ENCODE peak calls at places on chromosomes 12 and 14, in four cellular contexts. E, A, D and G are unnamed samples.

GRCh38 chr14:21894003-21894897 is 220.6 kb upstream of the OR4E1 start:
- DNase-seq in E (no peak), A (no peak), D (no peak), G (no peak)

GRCh38 chr14:88825503-88825902 is 1.1 kb downstream of the TTC8 start:
- DNase-seq in E (no peak), A (no peak), D (no peak), G (no peak)

GRCh38 chr12:67698711-67699603 is 50.4 kb downstream of the DYRK2 start:
- DNase-seq in E (no peak), A (no peak), D (no peak), G (peak; percentile 98)

GRCh38 chr12:3962661-3963483 is 89.7 kb upstream of the PARP11 start:
- DNase-seq in E (no peak), A (no peak), D (peak; percentile 7), G (no peak)

GRCh38 chr14:100586153-100586519 is 1.1 kb downstream of the BEGAIN start:
- DNase-seq in E (no peak), A (no peak), D (no peak), G (no peak)

GRCh38 chr12:122917508-122918227 is 21.7 kb upstream of the VPS37B start:
- DNase-seq in E (no peak), A (peak; percentile 86), D (peak; percentile 42), G (no peak)

GRCh38 chr12:54147606-54148005 is 41.2 kb downstream of the SMUG1 start:
- DNase-seq in E (no peak), A (no peak), D (no peak), G (no peak)

GRCh38 chr12:103589517-103589916 is 2.4 kb downstream of the STAB2 start:
- DNase-seq in E (no peak), A (no peak), D (no peak), G (no peak)

GRCh38 chr14:95519699-95520098 is 3.2 kb upstream of the SYNE3 start:
- DNase-seq in E (no peak), A (no peak), D (no peak), G (no peak)

GRCh38 chr12:57475271-57476161 is 4.2 kb downstream of the ARHGAP9 start:
- DNase-seq in E (no peak), A (no peak), D (no peak), G (no peak)
- TF ChIP-seq CHD4 in E (no peak), A (no peak), D (no peak), G (no peak)

DNA sequence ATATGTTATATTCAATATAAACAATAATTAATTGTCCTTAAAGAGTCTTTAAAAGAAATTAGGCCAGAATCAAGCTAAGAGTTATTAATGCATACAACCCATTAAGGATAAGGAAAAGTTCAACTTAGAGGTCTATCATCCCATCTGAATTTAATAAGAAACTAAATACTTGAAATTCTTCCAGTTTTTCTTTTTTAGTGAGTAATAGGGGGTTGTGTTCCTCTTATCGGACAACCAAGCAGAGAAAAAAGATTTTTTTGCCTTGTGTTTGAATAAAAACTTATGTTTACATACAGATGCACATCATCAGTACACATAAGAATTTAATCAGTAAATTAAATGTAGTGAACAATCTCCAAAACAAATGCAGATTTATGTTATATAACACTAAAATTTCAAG is 32.5 kb downstream of the PAWR start:
- DNase-seq in E (no peak), A (no peak), D (no peak), G (no peak)
- TF ChIP-seq CHD4 in E (no peak), A (no peak), D (no peak), G (no peak)

GRCh38 chr12:11927311-11927935 is 143.3 kb upstream of the BCL2L14 start:
- DNase-seq in E (no peak), A (no peak), D (no peak), G (no peak)
- TF ChIP-seq CHD4 in E (no peak), A (no peak), D (no peak), G (no peak)

GRCh38 chr12:78726854-78727253 is 137.7 kb upstream of the SYT1 start:
- DNase-seq in E (no peak), A (no peak), D (no peak), G (no peak)
- TF ChIP-seq CHD4 in E (no peak), A (no peak), D (no peak), G (no peak)

GRCh38 chr14:44910826-44911225 is 50.9 kb downstream of the KLHL28 start:
- DNase-seq in E (no peak), A (no peak), D (no peak), G (no peak)

GRCh38 chr14:44912041-44912869 is 49.5 kb downstream of the KLHL28 start:
- DNase-seq in E (no peak), A (no peak), D (no peak), G (no peak)

DNA sequence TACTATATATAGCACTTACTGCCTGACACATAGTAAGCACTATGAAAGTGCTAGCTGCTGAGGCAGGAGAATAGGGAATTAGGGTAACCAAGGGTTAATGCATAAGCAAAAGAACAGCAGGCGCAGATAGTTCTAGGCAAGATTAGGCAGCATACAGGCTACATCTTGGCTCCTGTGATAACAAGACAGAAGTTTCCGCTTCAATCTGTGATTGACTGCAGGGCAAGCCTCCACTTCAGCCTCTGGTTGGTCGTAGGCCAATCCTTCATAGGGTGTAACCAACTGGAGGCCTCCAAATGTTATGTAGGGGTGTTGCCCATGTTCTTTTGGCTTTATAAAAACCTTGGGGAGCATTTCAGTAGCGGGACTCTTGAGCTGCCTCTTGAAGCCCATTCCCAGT is 46.9 kb downstream of the KLHL28 start:
- DNase-seq in E (no peak), A (peak; percentile 45), D (no peak), G (no peak)
- TF ChIP-seq CHD4 in E (no peak), A (no peak), D (no peak), G (no peak)

GRCh38 chr14:77980475-77981321 is 180.8 kb downstream of the ADCK1 start:
- DNase-seq in E (no peak), A (no peak), D (no peak), G (no peak)

GRCh38 chr14:77985235-77985634 is 184.9 kb upstream of the NRXN3 start:
- DNase-seq in E (no peak), A (no peak), D (no peak), G (no peak)

GRCh38 chr14:77979171-77979570 is 179.3 kb downstream of the ADCK1 start:
- DNase-seq in E (no peak), A (no peak), D (no peak), G (no peak)

GRCh38 chr14:77979666-77980351 is 179.9 kb downstream of the ADCK1 start:
- DNase-seq in E (no peak), A (peak; percentile 13), D (peak; percentile 61), G (no peak)
- TF ChIP-seq CHD4 in E (no peak), A (no peak), D (no peak), G (no peak)